ENCODE peak calls at places on chromosomes 11 and 22, in five cellular contexts. L, O, Y, B and S are unnamed samples.

GRCh38 chr22:33044059-33044458 is 14.1 kb downstream of the SYN3 start:
- DNase-seq in L (no peak), O (no peak), Y (no peak), B (no peak), S (no peak)

GRCh38 chr22:30860176-30861105 is 108.1 kb downstream of the MORC2 start:
- DNase-seq in L (no peak), O (no peak), Y (no peak), B (no peak), S (peak)

GRCh38 chr11:120800206-120800605 is 223.7 kb upstream of the TBCEL start:
- DNase-seq in L (no peak), O (no peak), Y (no peak), B (no peak), S (no peak)

GRCh38 chr11:25038131-25038530 is 541.3 kb downstream of the LUZP2 start:
- DNase-seq in L (no peak), O (no peak), Y (no peak), B (no peak), S (no peak)

GRCh38 chr11:92735039-92735438 is 234.4 kb upstream of the MTNR1B start:
- DNase-seq in L (no peak), O (no peak), Y (no peak), B (peak), S (peak)

GRCh38 chr11:69700278-69701140 is 3.3 kb downstream of the FGF19 start:
- DNase-seq in L (no peak), O (no peak), Y (no peak), B (no peak), S (peak)

GRCh38 chr22:50627914-50628542 is at the start of gene ARSA:
- DNase-seq in L (peak), O (peak), Y (peak), B (peak), S (peak)

GRCh38 chr11:907668-908067 is 2.9 kb downstream of the CHID1 start:
- DNase-seq in L (no peak), O (no peak), Y (no peak), B (no peak), S (no peak)

GRCh38 chr11:103662880-103663279 is 373.6 kb upstream of the DDI1 start:
- DNase-seq in L (no peak), O (no peak), Y (no peak), B (no peak), S (no peak)

GRCh38 chr11:72807789-72808188 is 6.4 kb upstream of the ATG16L2 start:
- DNase-seq in L (peak), O (no peak), Y (no peak), B (no peak), S (no peak)

GRCh38 chr22:50505276-50505775 is 2.2 kb downstream of the LMF2 start:
- DNase-seq in L (no peak), O (no peak), Y (no peak), B (no peak), S (no peak)

GRCh38 chr11:17413414-17414316 is 25.2 kb upstream of the KCNJ11 start:
- DNase-seq in L (no peak), O (no peak), Y (no peak), B (no peak), S (no peak)

GRCh38 chr11:128790200-128790599 is 76.9 kb downstream of the KCNJ1 start:
- DNase-seq in L (no peak), O (no peak), Y (no peak), B (no peak), S (no peak)

GRCh38 chr11:93005239-93005638 is 35.8 kb downstream of the MTNR1B start:
- DNase-seq in L (no peak), O (no peak), Y (no peak), B (peak), S (no peak)

GRCh38 chr22:36741968-36742367 is 34.0 kb downstream of the IFT27 start:
- DNase-seq in L (no peak), O (no peak), Y (no peak), B (no peak), S (no peak)

GRCh38 chr11:120807414-120808150 is 216.3 kb upstream of the TBCEL start:
- DNase-seq in L (no peak), O (peak), Y (no peak), B (peak), S (no peak)

GRCh38 chr11:78168539-78169477 is 19.6 kb downstream of the KCTD21 start:
- DNase-seq in L (no peak), O (no peak), Y (no peak), B (no peak), S (peak)

GRCh38 chr22:37244922-37245722 is 1.1 kb upstream of the RAC2 start:
- DNase-seq in L (peak), O (no peak), Y (no peak), B (no peak), S (no peak)

GRCh38 chr22:47202819-47203553 is 440.5 kb downstream of the TBC1D22A start:
- DNase-seq in L (no peak), O (no peak), Y (no peak), B (no peak), S (no peak)

GRCh38 chr11:131408011-131408640 is 37.7 kb downstream of the NTM start:
- DNase-seq in L (peak), O (no peak), Y (peak), B (peak), S (peak)

GRCh38 chr11:71206186-71206585 is 46.2 kb downstream of the SHANK2 start:
- DNase-seq in L (no peak), O (peak), Y (no peak), B (no peak), S (no peak)

GRCh38 chr11:124884340-124884739 is 13.3 kb downstream of the ROBO4 start:
- DNase-seq in L (no peak), O (no peak), Y (no peak), B (no peak), S (no peak)

GRCh38 chr11:92475316-92475715 is 250.7 kb downstream of the FAT3 start:
- DNase-seq in L (no peak), O (no peak), Y (no peak), B (no peak), S (no peak)

GRCh38 chr11:72224587-72225410 is at the start of gene INPPL1:
- DNase-seq in L (no peak), O (no peak), Y (peak), B (peak), S (peak)

GRCh38 chr11:12103411-12104225 is 6.8 kb upstream of the MICAL2 start:
- DNase-seq in L (no peak), O (no peak), Y (no peak), B (no peak), S (no peak)